ENCODE peak calls at places on chromosome 11, in six cellular contexts. One of them, this sample, is unnamed.

GRCh38 chr11:18615628-18616392 is 16.2 kb downstream of the MISFA start:
- DNase-seq in transverse colon: no peak
- DNase-seq in breast epithelium: no peak
- DNase-seq in stomach: no peak
- DNase-seq in vagina: no peak
- DNase-seq in endothelial cell of umbilical vein: no peak
- DNase-seq in this sample: peak

GRCh38 chr11:84819561-84819960 is 807.6 kb downstream of the DLG2 start:
- DNase-seq in breast epithelium: no peak
- DNase-seq in transverse colon: no peak
- DNase-seq in stomach: no peak
- DNase-seq in endothelial cell of umbilical vein: no peak
- DNase-seq in vagina: no peak
- DNase-seq in this sample: no peak

GRCh38 chr11:75100314-75100713 is 3.6 kb upstream of the OR2AT4 start:
- DNase-seq in stomach: no peak
- DNase-seq in vagina: no peak
- DNase-seq in transverse colon: no peak
- DNase-seq in endothelial cell of umbilical vein: no peak
- DNase-seq in breast epithelium: no peak
- DNase-seq in this sample: peak

GRCh38 chr11:57936050-57936418 is 87.6 kb upstream of the OR9Q1 start:
- DNase-seq in transverse colon: no peak
- DNase-seq in endothelial cell of umbilical vein: peak
- DNase-seq in breast epithelium: no peak
- DNase-seq in stomach: no peak
- DNase-seq in vagina: no peak
- DNase-seq in this sample: no peak

GRCh38 chr11:116986521-116987105 is 111.6 kb downstream of the SIK3 start:
- DNase-seq in endothelial cell of umbilical vein: no peak
- DNase-seq in stomach: no peak
- DNase-seq in transverse colon: no peak
- DNase-seq in vagina: no peak
- DNase-seq in breast epithelium: no peak
- DNase-seq in this sample: no peak

GRCh38 chr11:82980292-82980691 is 78.8 kb downstream of the DDIAS start:
- DNase-seq in vagina: no peak
- DNase-seq in endothelial cell of umbilical vein: peak
- DNase-seq in stomach: no peak
- DNase-seq in breast epithelium: no peak
- DNase-seq in transverse colon: no peak
- DNase-seq in this sample: no peak

GRCh38 chr11:131689049-131689925 is 318.9 kb downstream of the NTM start:
- DNase-seq in vagina: peak
- DNase-seq in transverse colon: no peak
- DNase-seq in endothelial cell of umbilical vein: no peak
- DNase-seq in stomach: no peak
- DNase-seq in breast epithelium: no peak
- DNase-seq in this sample: no peak

GRCh38 chr11:40037005-40037404 is 1422.4 kb downstream of the LRRC4C start:
- DNase-seq in breast epithelium: no peak
- DNase-seq in vagina: no peak
- DNase-seq in endothelial cell of umbilical vein: no peak
- DNase-seq in stomach: peak
- DNase-seq in transverse colon: no peak
- DNase-seq in this sample: no peak

GRCh38 chr11:78753297-78753696 is 178.6 kb upstream of the NARS2 start:
- DNase-seq in stomach: no peak
- DNase-seq in transverse colon: no peak
- DNase-seq in breast epithelium: no peak
- DNase-seq in endothelial cell of umbilical vein: no peak
- DNase-seq in vagina: no peak
- DNase-seq in this sample: no peak

GRCh38 chr11:130409618-130410388 is 18.6 kb downstream of the ADAMTS8 start:
- DNase-seq in breast epithelium: no peak
- DNase-seq in endothelial cell of umbilical vein: no peak
- DNase-seq in stomach: no peak
- DNase-seq in transverse colon: no peak
- DNase-seq in vagina: no peak
- DNase-seq in this sample: no peak

GRCh38 chr11:109112748-109113378 is 309.1 kb upstream of the C11orf87 start:
- DNase-seq in transverse colon: no peak
- DNase-seq in breast epithelium: no peak
- DNase-seq in endothelial cell of umbilical vein: no peak
- DNase-seq in stomach: no peak
- DNase-seq in vagina: no peak
- DNase-seq in this sample: no peak

GRCh38 chr11:79342686-79343085 is 98.1 kb downstream of the TENM4 start:
- DNase-seq in transverse colon: no peak
- DNase-seq in endothelial cell of umbilical vein: no peak
- DNase-seq in stomach: no peak
- DNase-seq in vagina: no peak
- DNase-seq in breast epithelium: no peak
- DNase-seq in this sample: no peak

GRCh38 chr11:75078233-75078632 is 18.4 kb downstream of the OR2AT4 start:
- DNase-seq in endothelial cell of umbilical vein: no peak
- DNase-seq in transverse colon: no peak
- DNase-seq in breast epithelium: no peak
- DNase-seq in stomach: no peak
- DNase-seq in vagina: no peak
- DNase-seq in this sample: no peak

GRCh38 chr11:113082501-113082900 is 121.3 kb downstream of the NCAM1 start:
- DNase-seq in endothelial cell of umbilical vein: no peak
- DNase-seq in breast epithelium: no peak
- DNase-seq in transverse colon: no peak
- DNase-seq in vagina: no peak
- DNase-seq in stomach: no peak
- DNase-seq in this sample: no peak

GRCh38 chr11:316031-316701 is 2.3 kb downstream of the IFITM1 start:
- DNase-seq in transverse colon: no peak
- DNase-seq in stomach: no peak
- DNase-seq in breast epithelium: no peak
- DNase-seq in vagina: no peak
- DNase-seq in endothelial cell of umbilical vein: no peak
- DNase-seq in this sample: no peak

GRCh38 chr11:115391162-115391561 is 113.1 kb downstream of the CADM1 start:
- DNase-seq in stomach: no peak
- DNase-seq in vagina: no peak
- DNase-seq in endothelial cell of umbilical vein: no peak
- DNase-seq in breast epithelium: no peak
- DNase-seq in transverse colon: no peak
- DNase-seq in this sample: no peak

GRCh38 chr11:113189909-113190667 is 124.3 kb upstream of the TTC12 start:
- DNase-seq in transverse colon: no peak
- DNase-seq in vagina: no peak
- DNase-seq in stomach: no peak
- DNase-seq in endothelial cell of umbilical vein: no peak
- DNase-seq in breast epithelium: no peak
- DNase-seq in this sample: no peak

GRCh38 chr11:3021125-3021524 is 29.0 kb upstream of the NAP1L4 start:
- DNase-seq in endothelial cell of umbilical vein: peak
- DNase-seq in breast epithelium: no peak
- DNase-seq in transverse colon: peak
- DNase-seq in stomach: peak
- DNase-seq in vagina: no peak
- DNase-seq in this sample: peak

GRCh38 chr11:5229388-5229787 is 2.5 kb upstream of the HBB start:
- DNase-seq in transverse colon: no peak
- DNase-seq in stomach: no peak
- DNase-seq in vagina: no peak
- DNase-seq in endothelial cell of umbilical vein: no peak
- DNase-seq in breast epithelium: no peak
- DNase-seq in this sample: no peak

GRCh38 chr11:122155765-122156527 is 39.9 kb upstream of the BLID start:
- DNase-seq in vagina: no peak
- DNase-seq in breast epithelium: no peak
- DNase-seq in stomach: no peak
- DNase-seq in endothelial cell of umbilical vein: no peak
- DNase-seq in transverse colon: no peak
- DNase-seq in this sample: no peak

GRCh38 chr11:128456566-128457268 is 130.6 kb downstream of the ETS1 start:
- DNase-seq in endothelial cell of umbilical vein: no peak
- DNase-seq in stomach: no peak
- DNase-seq in vagina: no peak
- DNase-seq in breast epithelium: no peak
- DNase-seq in transverse colon: no peak
- DNase-seq in this sample: no peak

GRCh38 chr11:17169876-17170275 is 37.9 kb downstream of the PIK3C2A start:
- DNase-seq in vagina: no peak
- DNase-seq in transverse colon: no peak
- DNase-seq in stomach: no peak
- DNase-seq in endothelial cell of umbilical vein: no peak
- DNase-seq in breast epithelium: no peak
- DNase-seq in this sample: no peak

GRCh38 chr11:27471067-27471587 is 1.5 kb downstream of the LGR4 start:
- DNase-seq in vagina: no peak
- DNase-seq in endothelial cell of umbilical vein: no peak
- DNase-seq in breast epithelium: no peak
- DNase-seq in transverse colon: peak
- DNase-seq in stomach: no peak
- DNase-seq in this sample: no peak

GRCh38 chr11:1194977-1195689 is 27.7 kb upstream of the MUC5B start:
- DNase-seq in breast epithelium: peak
- DNase-seq in transverse colon: peak
- DNase-seq in endothelial cell of umbilical vein: no peak
- DNase-seq in vagina: no peak
- DNase-seq in stomach: peak
- DNase-seq in this sample: no peak

DNA sequence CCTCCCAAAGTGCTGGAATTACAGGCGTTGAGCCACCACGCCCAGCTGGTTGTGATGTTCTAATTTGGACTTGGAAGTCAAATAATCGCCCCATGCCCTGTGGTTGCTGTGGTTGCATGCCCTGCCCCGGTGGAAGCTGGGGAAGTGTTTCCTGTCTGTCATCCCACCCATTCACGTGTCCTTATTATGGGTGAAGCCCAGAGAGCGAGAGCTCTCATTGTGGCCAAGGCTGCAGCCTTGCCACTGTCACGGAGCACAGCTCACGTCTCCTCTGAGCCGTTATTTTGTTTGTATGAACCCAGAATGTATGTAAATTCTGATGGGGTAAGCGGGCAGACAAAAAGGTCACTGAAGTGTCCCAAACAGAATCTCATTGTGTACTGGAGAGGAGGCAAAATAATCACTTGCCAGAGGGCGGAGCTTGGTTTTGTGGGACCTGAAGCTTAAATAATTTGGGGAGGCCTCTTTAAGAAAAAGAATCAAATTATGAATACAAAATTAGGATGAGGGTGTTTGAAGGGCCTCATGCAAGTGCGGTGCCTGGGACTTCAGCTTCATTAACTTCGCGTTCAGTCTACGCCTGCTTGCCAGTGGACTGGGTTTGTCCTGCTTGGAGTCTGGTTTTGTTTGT is 25.8 kb upstream of the TREH start:
- DNase-seq in endothelial cell of umbilical vein: no peak
- DNase-seq in vagina: no peak
- DNase-seq in transverse colon: peak
- DNase-seq in stomach: no peak
- DNase-seq in breast epithelium: no peak
- DNase-seq in this sample: no peak
- TF ChIP-seq POLR2AphosphoS5 in endothelial cell of umbilical vein: no peak
- TF ChIP-seq POLR2AphosphoS5 in vagina: no peak
- TF ChIP-seq POLR2AphosphoS5 in transverse colon: no peak
- TF ChIP-seq POLR2AphosphoS5 in stomach: no peak
- TF ChIP-seq POLR2AphosphoS5 in breast epithelium: no peak
- TF ChIP-seq POLR2AphosphoS5 in this sample: no peak

GRCh38 chr11:76745059-76745376 is 38.1 kb upstream of the TSKU start:
- DNase-seq in transverse colon: no peak
- DNase-seq in endothelial cell of umbilical vein: no peak
- DNase-seq in vagina: no peak
- DNase-seq in breast epithelium: no peak
- DNase-seq in stomach: no peak
- DNase-seq in this sample: no peak

GRCh38 chr11:76742912-76743311 is 40.2 kb upstream of the TSKU start:
- DNase-seq in vagina: no peak
- DNase-seq in stomach: no peak
- DNase-seq in breast epithelium: no peak
- DNase-seq in endothelial cell of umbilical vein: no peak
- DNase-seq in transverse colon: no peak
- DNase-seq in this sample: no peak

GRCh38 chr11:76744186-76745058 is 38.7 kb upstream of the TSKU start:
- DNase-seq in breast epithelium: no peak
- DNase-seq in transverse colon: peak
- DNase-seq in vagina: no peak
- DNase-seq in stomach: no peak
- DNase-seq in endothelial cell of umbilical vein: no peak
- DNase-seq in this sample: no peak

GRCh38 chr11:76747428-76747979 is 35.7 kb upstream of the TSKU start:
- DNase-seq in breast epithelium: no peak
- DNase-seq in transverse colon: no peak
- DNase-seq in endothelial cell of umbilical vein: no peak
- DNase-seq in vagina: no peak
- DNase-seq in stomach: no peak
- DNase-seq in this sample: no peak

GRCh38 chr11:76745561-76746207 is 37.5 kb upstream of the TSKU start:
- DNase-seq in breast epithelium: no peak
- DNase-seq in endothelial cell of umbilical vein: no peak
- DNase-seq in transverse colon: peak
- DNase-seq in stomach: peak
- DNase-seq in vagina: no peak
- DNase-seq in this sample: no peak
- TF ChIP-seq POLR2A in breast epithelium: no peak
- TF ChIP-seq POLR2A in endothelial cell of umbilical vein: no peak
- TF ChIP-seq POLR2A in transverse colon: no peak
- TF ChIP-seq POLR2A in stomach: no peak
- TF ChIP-seq POLR2A in vagina: no peak
- TF ChIP-seq POLR2A in this sample: no peak

GRCh38 chr11:30749268-30749667 is 163.1 kb upstream of the MPPED2 start:
- DNase-seq in vagina: no peak
- DNase-seq in breast epithelium: no peak
- DNase-seq in transverse colon: no peak
- DNase-seq in stomach: no peak
- DNase-seq in endothelial cell of umbilical vein: no peak
- DNase-seq in this sample: no peak
- TF ChIP-seq POLR2AphosphoS5 in vagina: no peak
- TF ChIP-seq POLR2AphosphoS5 in breast epithelium: no peak
- TF ChIP-seq POLR2AphosphoS5 in transverse colon: no peak
- TF ChIP-seq POLR2AphosphoS5 in stomach: no peak
- TF ChIP-seq POLR2AphosphoS5 in endothelial cell of umbilical vein: no peak
- TF ChIP-seq POLR2AphosphoS5 in this sample: no peak

DNA sequence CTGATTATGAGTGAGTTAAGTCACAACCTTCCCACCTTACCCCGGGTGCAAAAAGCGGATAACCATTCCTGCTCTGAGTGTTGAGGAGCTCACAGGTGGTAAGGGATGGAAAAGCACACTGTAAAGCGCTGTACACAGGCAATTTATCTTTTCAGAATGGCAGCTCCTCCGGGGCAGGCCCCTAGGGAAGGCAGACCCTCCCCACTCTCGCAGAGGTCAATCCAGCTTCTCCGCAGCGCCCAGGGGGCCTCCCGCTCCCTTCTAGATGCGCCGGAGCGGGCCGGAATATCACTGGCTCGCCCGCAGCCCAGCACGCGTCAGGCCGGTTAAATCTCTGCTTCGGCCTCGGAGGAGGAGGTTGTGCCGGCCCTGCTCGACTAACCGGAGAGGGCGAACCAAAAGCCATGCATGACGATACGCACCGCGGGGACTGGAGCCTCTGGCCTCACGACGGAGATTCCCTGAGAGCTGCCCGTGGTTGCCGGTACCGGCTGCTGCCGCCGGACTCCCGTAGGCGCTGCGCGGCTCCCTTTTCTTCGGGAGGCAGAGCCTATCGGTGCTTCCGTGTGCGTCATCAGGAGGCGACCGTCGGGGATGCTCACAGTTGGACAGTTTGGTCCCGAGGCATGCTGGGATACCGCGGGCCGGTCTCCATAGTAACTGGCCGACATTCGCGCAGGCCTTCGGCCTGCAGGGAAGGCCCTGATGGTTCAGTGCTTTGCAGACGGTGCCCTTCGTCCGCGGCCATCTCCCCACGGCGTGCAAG is at the start of gene BRMS1:
- DNase-seq in vagina: no peak
- DNase-seq in endothelial cell of umbilical vein: peak
- DNase-seq in breast epithelium: peak
- DNase-seq in stomach: peak
- DNase-seq in transverse colon: peak
- DNase-seq in this sample: peak
- TF ChIP-seq POLR2A in vagina: peak
- TF ChIP-seq POLR2A in endothelial cell of umbilical vein: peak
- TF ChIP-seq POLR2A in breast epithelium: peak
- TF ChIP-seq POLR2A in stomach: peak
- TF ChIP-seq POLR2A in transverse colon: peak
- TF ChIP-seq POLR2A in this sample: peak

This sample was measured in GM12891.